ENCODE peak calls at places on chromosomes 2 and 18, in four cellular contexts. One of them, this sample, is unnamed.

GRCh38 chr18:73784853-73785252 is 362.8 kb downstream of the FBXO15 start:
- DNase-seq in astrocyte of the spinal cord: no peak
- DNase-seq in WTC11: no peak
- DNase-seq in ovary: no peak
- DNase-seq in this sample: no peak

GRCh38 chr2:42854207-42854818 is 61.9 kb upstream of the HAAO start:
- DNase-seq in astrocyte of the spinal cord: peak; percentile 49
- DNase-seq in WTC11: peak; percentile 18
- DNase-seq in ovary: peak; percentile 66
- DNase-seq in this sample: no peak

GRCh38 chr2:116810071-116810470 is 1004.4 kb upstream of the DDX18 start:
- DNase-seq in astrocyte of the spinal cord: peak; percentile 1
- DNase-seq in WTC11: no peak
- DNase-seq in ovary: no peak
- DNase-seq in this sample: no peak

GRCh38 chr2:54839526-54840255 is 116.2 kb downstream of the EML6 start:
- DNase-seq in astrocyte of the spinal cord: no peak
- DNase-seq in WTC11: no peak
- DNase-seq in ovary: no peak
- DNase-seq in this sample: no peak

GRCh38 chr18:80253871-80254492 is 6.7 kb upstream of the PARD6G start:
- DNase-seq in astrocyte of the spinal cord: no peak
- DNase-seq in WTC11: peak; percentile 24
- DNase-seq in ovary: no peak
- DNase-seq in this sample: no peak

GRCh38 chr2:9638532-9638931 is 7.7 kb upstream of the YWHAQ start:
- DNase-seq in astrocyte of the spinal cord: peak; percentile 95
- DNase-seq in WTC11: no peak
- DNase-seq in ovary: peak; percentile 90
- DNase-seq in this sample: no peak

GRCh38 chr2:195414479-195414878 is 242.5 kb upstream of the SLC39A10 start:
- DNase-seq in astrocyte of the spinal cord: no peak
- DNase-seq in WTC11: no peak
- DNase-seq in ovary: no peak
- DNase-seq in this sample: no peak

GRCh38 chr2:96468904-96469303 is 36.3 kb downstream of the NEURL3 start:
- DNase-seq in astrocyte of the spinal cord: no peak
- DNase-seq in WTC11: no peak
- DNase-seq in ovary: no peak
- DNase-seq in this sample: no peak

GRCh38 chr2:86082768-86083167 is 22.9 kb downstream of the POLR1A start:
- DNase-seq in astrocyte of the spinal cord: no peak
- DNase-seq in WTC11: no peak
- DNase-seq in ovary: no peak
- DNase-seq in this sample: no peak

GRCh38 chr2:86087936-86088850 is 17.5 kb downstream of the POLR1A start:
- DNase-seq in astrocyte of the spinal cord: no peak
- DNase-seq in WTC11: no peak
- DNase-seq in ovary: no peak
- DNase-seq in this sample: no peak
- TF ChIP-seq CTCF in astrocyte of the spinal cord: peak; percentile 49
- TF ChIP-seq CTCF in WTC11: peak; percentile 35
- TF ChIP-seq CTCF in ovary: no peak
- TF ChIP-seq CTCF in this sample: peak; percentile 53

DNA sequence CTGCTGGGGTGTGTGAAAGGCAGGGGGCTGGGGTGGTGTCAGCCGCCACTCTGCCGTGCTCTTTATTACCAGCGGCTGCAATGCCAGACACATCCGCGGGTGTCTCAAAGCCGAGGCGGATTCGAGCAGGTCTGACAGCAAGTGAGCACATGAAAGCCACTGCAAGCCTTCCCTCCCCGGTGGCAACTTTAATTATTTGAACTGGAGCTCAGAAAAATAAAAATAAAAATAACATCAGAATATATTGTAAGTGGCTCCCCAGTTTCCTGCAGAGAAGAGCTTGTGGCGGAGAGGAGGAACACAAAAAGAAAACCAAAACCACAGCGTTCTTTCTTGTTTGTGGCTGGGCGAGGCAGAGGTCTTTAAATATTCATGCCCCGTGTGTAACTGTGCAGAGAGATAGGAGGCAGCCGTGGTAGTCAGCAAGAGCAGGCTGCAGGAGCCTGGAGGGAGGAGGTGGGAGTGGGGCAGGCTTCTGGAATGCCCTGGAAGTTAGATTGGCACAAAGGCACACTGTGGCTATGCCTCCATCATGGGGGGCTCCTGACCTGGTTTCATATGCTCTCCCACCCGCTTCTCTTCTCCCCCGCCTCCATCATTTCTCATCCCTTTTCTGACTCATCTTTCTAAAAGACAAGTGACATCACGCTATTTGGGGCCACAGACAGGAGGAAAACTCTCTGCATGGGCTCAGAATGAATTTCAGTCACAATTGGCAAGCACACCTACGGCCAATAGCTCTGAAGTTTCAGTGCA is 199.8 kb downstream of the CLIP4 start:
- DNase-seq in astrocyte of the spinal cord: peak; percentile 43
- DNase-seq in WTC11: peak; percentile 16
- DNase-seq in ovary: no peak
- DNase-seq in this sample: peak; percentile 37
- TF ChIP-seq CTCF in astrocyte of the spinal cord: peak; percentile 25
- TF ChIP-seq CTCF in WTC11: no peak
- TF ChIP-seq CTCF in ovary: no peak
- TF ChIP-seq CTCF in this sample: no peak

DNA sequence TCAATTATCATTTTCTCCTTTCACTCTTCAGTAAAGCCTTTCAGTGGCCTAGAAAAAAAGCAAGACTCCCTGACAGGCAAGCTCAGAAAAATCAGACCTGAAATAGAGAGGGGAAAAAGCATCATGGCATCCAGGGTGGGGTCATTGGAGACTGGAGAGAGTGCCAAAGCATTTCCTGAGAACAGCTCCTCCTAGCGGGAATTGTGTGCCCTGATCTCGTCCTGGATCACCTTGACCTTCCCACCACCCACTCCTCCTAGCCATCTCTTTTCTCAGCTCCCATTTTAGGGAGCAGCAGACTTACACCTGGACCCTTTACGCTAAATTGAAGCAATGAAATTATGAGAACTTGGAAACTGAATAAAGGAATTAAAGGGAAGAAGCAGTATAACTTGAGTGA is 176.6 kb downstream of the VWC2L start:
- DNase-seq in astrocyte of the spinal cord: no peak
- DNase-seq in WTC11: peak; percentile 49
- DNase-seq in ovary: no peak
- DNase-seq in this sample: no peak
- TF ChIP-seq CTCF in astrocyte of the spinal cord: peak; percentile 12
- TF ChIP-seq CTCF in WTC11: peak; percentile 49
- TF ChIP-seq CTCF in ovary: no peak
- TF ChIP-seq CTCF in this sample: peak; percentile 33

GRCh38 chr2:238772635-238773297 is 75.1 kb upstream of the TWIST2 start:
- DNase-seq in astrocyte of the spinal cord: no peak
- DNase-seq in WTC11: no peak
- DNase-seq in ovary: no peak
- DNase-seq in this sample: no peak

GRCh38 chr2:238771639-238772038 is 76.2 kb upstream of the TWIST2 start:
- DNase-seq in astrocyte of the spinal cord: no peak
- DNase-seq in WTC11: no peak
- DNase-seq in ovary: no peak
- DNase-seq in this sample: no peak

GRCh38 chr2:238774980-238775509 is 72.8 kb upstream of the TWIST2 start:
- DNase-seq in astrocyte of the spinal cord: no peak
- DNase-seq in WTC11: no peak
- DNase-seq in ovary: no peak
- DNase-seq in this sample: no peak

GRCh38 chr2:238773472-238773871 is 74.4 kb upstream of the TWIST2 start:
- DNase-seq in astrocyte of the spinal cord: no peak
- DNase-seq in WTC11: no peak
- DNase-seq in ovary: no peak
- DNase-seq in this sample: no peak

DNA sequence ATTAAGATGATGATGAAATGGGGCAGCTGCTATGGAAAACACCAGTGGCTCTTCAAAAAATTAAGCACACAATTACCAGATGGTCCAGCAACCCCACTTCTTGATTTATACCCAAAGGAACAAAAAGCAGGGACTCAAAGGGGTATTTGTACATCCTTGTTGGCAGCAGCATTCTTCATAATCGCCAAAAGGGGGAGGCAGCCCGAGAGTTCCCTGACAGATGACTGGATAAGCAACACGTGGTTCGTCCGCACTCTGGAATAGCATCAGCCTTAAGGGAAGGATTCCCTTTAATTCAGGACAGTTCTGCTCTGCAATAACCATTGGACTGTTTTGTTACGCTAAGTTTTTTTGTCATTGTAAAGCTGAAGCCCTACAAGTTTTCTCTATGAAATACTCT is 76.7 kb upstream of the TWIST2 start:
- DNase-seq in astrocyte of the spinal cord: peak; percentile 13
- DNase-seq in WTC11: no peak
- DNase-seq in ovary: no peak
- DNase-seq in this sample: no peak
- TF ChIP-seq CTCF in astrocyte of the spinal cord: peak; percentile 44
- TF ChIP-seq CTCF in WTC11: no peak
- TF ChIP-seq CTCF in ovary: no peak
- TF ChIP-seq CTCF in this sample: no peak

GRCh38 chr2:158923641-158924040 is 44.8 kb upstream of the TANC1 start:
- DNase-seq in astrocyte of the spinal cord: no peak
- DNase-seq in WTC11: no peak
- DNase-seq in ovary: no peak
- DNase-seq in this sample: no peak

GRCh38 chr2:158922610-158923009 is 45.8 kb upstream of the TANC1 start:
- DNase-seq in astrocyte of the spinal cord: no peak
- DNase-seq in WTC11: no peak
- DNase-seq in ovary: no peak
- DNase-seq in this sample: no peak

GRCh38 chr2:158921599-158922408 is 46.6 kb upstream of the TANC1 start:
- DNase-seq in astrocyte of the spinal cord: no peak
- DNase-seq in WTC11: peak; percentile 24
- DNase-seq in ovary: no peak
- DNase-seq in this sample: no peak

GRCh38 chr2:158926478-158926948 is 41.9 kb upstream of the TANC1 start:
- DNase-seq in astrocyte of the spinal cord: peak; percentile 78
- DNase-seq in WTC11: no peak
- DNase-seq in ovary: no peak
- DNase-seq in this sample: no peak

GRCh38 chr2:158923180-158923594 is 45.3 kb upstream of the TANC1 start:
- DNase-seq in astrocyte of the spinal cord: no peak
- DNase-seq in WTC11: no peak
- DNase-seq in ovary: no peak
- DNase-seq in this sample: no peak
- TF ChIP-seq CTCF in astrocyte of the spinal cord: no peak
- TF ChIP-seq CTCF in WTC11: no peak
- TF ChIP-seq CTCF in ovary: no peak
- TF ChIP-seq CTCF in this sample: no peak

GRCh38 chr2:201642579-201643215 is 606 bp downstream of the TMEM237 start:
- DNase-seq in astrocyte of the spinal cord: no peak
- DNase-seq in WTC11: peak; percentile 89
- DNase-seq in ovary: peak; percentile 92
- DNase-seq in this sample: peak; percentile 89
- TF ChIP-seq CTCF in astrocyte of the spinal cord: no peak
- TF ChIP-seq CTCF in WTC11: no peak
- TF ChIP-seq CTCF in ovary: no peak
- TF ChIP-seq CTCF in this sample: no peak

DNA sequence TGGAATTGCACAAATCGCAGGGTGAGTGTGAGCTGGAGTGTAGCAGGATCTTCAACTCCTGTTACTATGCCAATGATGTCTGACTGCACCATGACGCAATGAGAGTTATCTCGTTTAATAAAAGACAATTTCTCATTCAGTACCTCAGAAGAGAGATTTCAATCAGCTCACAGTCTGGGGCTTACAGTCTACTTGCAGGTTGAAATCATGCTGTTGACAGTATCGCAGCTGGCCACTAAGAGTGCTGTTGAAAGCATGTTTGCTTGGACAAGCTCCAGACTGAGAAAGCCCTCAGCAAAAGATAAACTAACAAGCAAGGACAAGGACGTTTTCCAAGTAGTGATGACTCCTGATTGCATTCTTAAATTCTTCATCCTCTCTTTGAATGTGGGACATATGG is 145.2 kb upstream of the SYT4 start:
- DNase-seq in astrocyte of the spinal cord: peak; percentile 5
- DNase-seq in WTC11: peak; percentile 21
- DNase-seq in ovary: no peak
- DNase-seq in this sample: no peak
- TF ChIP-seq CTCF in astrocyte of the spinal cord: no peak
- TF ChIP-seq CTCF in WTC11: no peak
- TF ChIP-seq CTCF in ovary: no peak
- TF ChIP-seq CTCF in this sample: no peak

GRCh38 chr2:120204022-120204405 is 19.2 kb downstream of the TMEM185B start:
- DNase-seq in astrocyte of the spinal cord: no peak
- DNase-seq in WTC11: no peak
- DNase-seq in ovary: no peak
- DNase-seq in this sample: no peak
- TF ChIP-seq CTCF in astrocyte of the spinal cord: no peak
- TF ChIP-seq CTCF in WTC11: no peak
- TF ChIP-seq CTCF in ovary: no peak
- TF ChIP-seq CTCF in this sample: no peak

GRCh38 chr18:9763876-9764605 is 55.9 kb downstream of the RAB31 start:
- DNase-seq in astrocyte of the spinal cord: no peak
- DNase-seq in WTC11: no peak
- DNase-seq in ovary: no peak
- DNase-seq in this sample: no peak
- TF ChIP-seq CTCF in astrocyte of the spinal cord: no peak
- TF ChIP-seq CTCF in WTC11: no peak
- TF ChIP-seq CTCF in ovary: no peak
- TF ChIP-seq CTCF in this sample: no peak

DNA sequence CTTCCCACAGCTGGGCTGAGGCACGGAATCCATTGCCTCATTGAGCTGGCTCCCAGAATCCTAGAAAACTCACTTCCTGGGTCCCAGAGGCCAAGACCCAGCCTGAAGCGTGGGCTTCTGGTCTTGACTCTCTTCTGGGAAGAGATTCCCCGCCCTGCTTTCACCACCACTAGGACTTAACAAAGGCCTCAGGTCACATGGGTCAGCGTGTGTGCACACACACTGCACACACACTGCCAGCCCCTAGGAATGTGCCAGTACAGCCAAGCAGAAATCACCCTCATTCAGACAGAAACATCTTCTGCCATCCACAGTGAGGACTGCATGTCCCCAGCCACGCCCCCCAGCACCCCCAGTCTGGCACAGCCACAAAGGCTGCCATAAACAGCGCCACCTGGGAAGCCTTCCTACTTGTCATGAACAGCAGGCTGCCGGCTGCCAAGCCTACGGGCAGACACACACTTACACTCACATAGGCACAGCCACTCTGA is 165.7 kb downstream of the TNS1 start:
- DNase-seq in astrocyte of the spinal cord: peak; percentile 20
- DNase-seq in WTC11: peak; percentile 63
- DNase-seq in ovary: no peak
- DNase-seq in this sample: no peak
- TF ChIP-seq CTCF in astrocyte of the spinal cord: peak; percentile 25
- TF ChIP-seq CTCF in WTC11: no peak
- TF ChIP-seq CTCF in ovary: no peak
- TF ChIP-seq CTCF in this sample: no peak